ENCODE peak calls at places on chromosome 12, in four cellular contexts. G is GM12865; T is CD4-positive, alpha-beta T cell; L is stimulated activated CD4-positive, alpha-beta T cell treated with anti-CD3 and anti-CD28 coated beads, Interleukin-1b, Interleukin-23, amount 100 ng/mL, for 24 hours. Z is an unnamed sample.

GRCh38 chr12:113056631-113057488 is at the start of gene DTX1:
- DNase-seq in G (no peak), L (no peak), T (peak; percentile 22), Z (peak; percentile 11)

GRCh38 chr12:9651265-9651729 is 18.2 kb upstream of the CLEC2D start:
- DNase-seq in L (no peak), G (peak; percentile 83), T (peak; percentile 10), Z (no peak)

GRCh38 chr12:127570793-127571360 is 696.1 kb upstream of the TMEM132C start:
- DNase-seq in L (no peak), T (no peak), G (no peak), Z (no peak)

GRCh38 chr12:128078311-128078851 is 188.6 kb upstream of the TMEM132C start:
- DNase-seq in L (no peak), G (no peak), T (no peak), Z (no peak)

GRCh38 chr12:40684986-40685385 is 7.3 kb upstream of the CNTN1 start:
- DNase-seq in L (no peak), T (no peak), G (no peak), Z (no peak)

GRCh38 chr12:103495783-103496456 is at the start of gene C12orf42:
- DNase-seq in L (no peak), G (peak; percentile 63), T (no peak), Z (no peak)

GRCh38 chr12:63086149-63086915 is 64.7 kb downstream of the AVPR1A start:
- DNase-seq in G (no peak), L (no peak), T (no peak), Z (no peak)

GRCh38 chr12:52053570-52054209 is 2.4 kb downstream of the NR4A1 start:
- DNase-seq in G (no peak), T (no peak), L (no peak), Z (no peak)

GRCh38 chr12:30985814-30986452 is 59.4 kb downstream of the TSPAN11 start:
- DNase-seq in T (no peak), G (peak; percentile 68), L (no peak), Z (no peak)

GRCh38 chr12:91099836-91100235 is 11.5 kb downstream of the LUM start:
- DNase-seq in G (no peak), L (no peak), T (no peak), Z (no peak)

GRCh38 chr12:94969424-94969823 is 34.1 kb downstream of the NDUFA12 start:
- DNase-seq in G (peak; percentile 37), T (no peak), L (no peak), Z (no peak)

GRCh38 chr12:67484788-67485480 is 163.6 kb upstream of the DYRK2 start:
- DNase-seq in T (peak; percentile 10), L (no peak), G (peak; percentile 55), Z (no peak)

GRCh38 chr12:88153959-88154358 is 11.9 kb downstream of the TMTC3 start:
- DNase-seq in L (no peak), G (peak; percentile 26), T (no peak), Z (no peak)

GRCh38 chr12:127125607-127126259 is 1141.2 kb upstream of the TMEM132C start:
- DNase-seq in L (peak; percentile 14), G (peak; percentile 81), T (no peak), Z (no peak)

GRCh38 chr12:96359328-96359727 is 40.9 kb downstream of the CDK17 start:
- DNase-seq in T (no peak), L (no peak), G (no peak), Z (no peak)

GRCh38 chr12:113478351-113479011 is 6.8 kb upstream of the LHX5 start:
- DNase-seq in L (no peak), G (no peak), T (no peak), Z (no peak)

GRCh38 chr12:104906695-104907094 is 51.4 kb downstream of the SLC41A2 start:
- DNase-seq in L (no peak), G (no peak), T (no peak), Z (no peak)

GRCh38 chr12:111408686-111409402 is 3.1 kb downstream of the SH2B3 start:
- DNase-seq in L (no peak), G (no peak), T (no peak), Z (no peak)

GRCh38 chr12:57765698-57766463 is 997 bp downstream of the CYP27B1 start:
- DNase-seq in T (no peak), L (no peak), G (no peak), Z (no peak)

GRCh38 chr12:117045998-117046374 is 53.2 kb downstream of the TESC start:
- DNase-seq in T (no peak), L (no peak), G (no peak), Z (no peak)

GRCh38 chr12:25556136-25556535 is 3.1 kb upstream of the LMNTD1 start:
- DNase-seq in T (no peak), L (no peak), G (no peak), Z (no peak)

GRCh38 chr12:26471560-26471959 is 276.2 kb downstream of the SSPN start:
- DNase-seq in L (no peak), G (peak; percentile 78), T (no peak), Z (no peak)

GRCh38 chr12:57272337-57273151 is 21.6 kb upstream of the STAC3 start:
- DNase-seq in G (no peak), T (no peak), L (no peak), Z (no peak)

GRCh38 chr12:66647034-66647691 is 31.7 kb downstream of the GRIP1 start:
- DNase-seq in L (no peak), T (no peak), G (no peak), Z (no peak)

GRCh38 chr12:19248929-19249602 is 119.5 kb downstream of the PLEKHA5 start:
- DNase-seq in G (no peak), L (no peak), T (no peak), Z (no peak)

GRCh38 chr12:132470417-132470816 is 19.5 kb upstream of the FBRSL1 start:
- DNase-seq in G (no peak), L (no peak), T (no peak), Z (no peak)

GRCh38 chr12:32662665-32663064 is 16.4 kb upstream of the DNM1L start:
- DNase-seq in T (no peak), G (no peak), L (no peak), Z (no peak)

GRCh38 chr12:107759410-107759809 is 1.5 kb downstream of the PRDM4 start:
- DNase-seq in L (no peak), G (peak; percentile 44), T (no peak), Z (no peak)

GRCh38 chr12:56778756-56779155 is 15.6 kb downstream of the HSD17B6 start:
- DNase-seq in T (no peak), G (no peak), L (no peak), Z (no peak)

GRCh38 chr12:39824505-39825198 is 205.0 kb upstream of the ABCD2 start:
- DNase-seq in L (no peak), T (no peak), G (no peak), Z (no peak)

GRCh38 chr12:65609359-65609771 is 214.9 kb upstream of the HMGA2 start:
- DNase-seq in T (no peak), L (no peak), G (no peak), Z (no peak)

Z was measured in T-helper 22 cell.